ENCODE peak calls at places on chromosomes 3 and 15, in four cellular contexts. One of them, this sample, is unnamed. For H3K27me3 and H3K4me1, the result is how much of the 10 kb centered on the place peaks cover.

GRCh38 chr15:56936929-56937328 is 18.5 kb downstream of the TCF12 start:
- DNase-seq in Panc1: no peak
- DNase-seq in CD4-positive, alpha-beta memory T cell: no peak
- DNase-seq in left ventricle myocardium inferior: no peak
- DNase-seq in this sample: no peak

GRCh38 chr15:63971427-63971805 is 74.9 kb downstream of the DAPK2 start:
- DNase-seq in Panc1: no peak
- DNase-seq in CD4-positive, alpha-beta memory T cell: peak
- DNase-seq in left ventricle myocardium inferior: no peak
- DNase-seq in this sample: no peak

GRCh38 chr3:152719264-152719663 is 115.7 kb upstream of the P2RY1 start:
- DNase-seq in Panc1: no peak
- DNase-seq in CD4-positive, alpha-beta memory T cell: no peak
- DNase-seq in left ventricle myocardium inferior: no peak
- DNase-seq in this sample: no peak

GRCh38 chr3:124504332-124505059 is 225.8 kb upstream of the UMPS start:
- DNase-seq in Panc1: no peak
- DNase-seq in CD4-positive, alpha-beta memory T cell: no peak
- DNase-seq in left ventricle myocardium inferior: no peak
- DNase-seq in this sample: no peak

GRCh38 chr3:53168175-53168923 is 7.3 kb downstream of the PRKCD start:
- DNase-seq in Panc1: no peak
- DNase-seq in CD4-positive, alpha-beta memory T cell: no peak
- DNase-seq in left ventricle myocardium inferior: peak
- DNase-seq in this sample: no peak

GRCh38 chr15:74040115-74040850 is 42.1 kb downstream of the GOLGA6A start:
- DNase-seq in Panc1: no peak
- DNase-seq in CD4-positive, alpha-beta memory T cell: no peak
- DNase-seq in left ventricle myocardium inferior: peak
- DNase-seq in this sample: peak

GRCh38 chr3:48552111-48552911 is 4.3 kb downstream of the PFKFB4 start:
- DNase-seq in Panc1: no peak
- DNase-seq in CD4-positive, alpha-beta memory T cell: no peak
- DNase-seq in left ventricle myocardium inferior: no peak
- DNase-seq in this sample: no peak

GRCh38 chr3:37243811-37244748 is 69.7 kb upstream of the LRRFIP2 start:
- DNase-seq in Panc1: no peak
- DNase-seq in CD4-positive, alpha-beta memory T cell: peak
- DNase-seq in left ventricle myocardium inferior: peak
- DNase-seq in this sample: peak

GRCh38 chr3:65334045-65334665 is 646.4 kb upstream of the ADAMTS9 start:
- DNase-seq in Panc1: no peak
- DNase-seq in CD4-positive, alpha-beta memory T cell: no peak
- DNase-seq in left ventricle myocardium inferior: no peak
- DNase-seq in this sample: peak

GRCh38 chr15:84840741-84841429 is 23.7 kb downstream of the ALPK3 start:
- DNase-seq in Panc1: peak
- DNase-seq in CD4-positive, alpha-beta memory T cell: no peak
- DNase-seq in left ventricle myocardium inferior: peak
- DNase-seq in this sample: peak

GRCh38 chr15:74954515-74954914 is 2.1 kb downstream of the RPP25 start:
- DNase-seq in Panc1: no peak
- DNase-seq in CD4-positive, alpha-beta memory T cell: no peak
- DNase-seq in left ventricle myocardium inferior: peak
- DNase-seq in this sample: peak

GRCh38 chr15:48913141-48913540 is 35.2 kb downstream of the EID1 start:
- DNase-seq in Panc1: no peak
- DNase-seq in CD4-positive, alpha-beta memory T cell: no peak
- DNase-seq in left ventricle myocardium inferior: no peak
- DNase-seq in this sample: no peak

GRCh38 chr15:87118424-87118823 is 1038.8 kb downstream of the AGBL1 start:
- DNase-seq in Panc1: no peak
- DNase-seq in CD4-positive, alpha-beta memory T cell: no peak
- DNase-seq in left ventricle myocardium inferior: no peak
- DNase-seq in this sample: no peak

GRCh38 chr3:31531465-31531991 is 1.2 kb upstream of the STT3B start:
- DNase-seq in Panc1: no peak
- DNase-seq in CD4-positive, alpha-beta memory T cell: no peak
- DNase-seq in left ventricle myocardium inferior: no peak
- DNase-seq in this sample: no peak

GRCh38 chr3:141333796-141334626 is 34.3 kb upstream of the ZBTB38 start:
- DNase-seq in Panc1: no peak
- DNase-seq in CD4-positive, alpha-beta memory T cell: no peak
- DNase-seq in left ventricle myocardium inferior: no peak
- DNase-seq in this sample: no peak

GRCh38 chr15:99416191-99417188 is 149.3 kb upstream of the MEF2A start:
- DNase-seq in Panc1: no peak
- DNase-seq in CD4-positive, alpha-beta memory T cell: no peak
- DNase-seq in left ventricle myocardium inferior: no peak
- DNase-seq in this sample: no peak

GRCh38 chr3:64161481-64161952 is 63.7 kb downstream of the PRICKLE2 start:
- DNase-seq in Panc1: no peak
- DNase-seq in CD4-positive, alpha-beta memory T cell: no peak
- DNase-seq in left ventricle myocardium inferior: no peak
- DNase-seq in this sample: no peak

GRCh38 chr15:71581406-71581930 is 228.9 kb upstream of the NR2E3 start:
- DNase-seq in Panc1: no peak
- DNase-seq in CD4-positive, alpha-beta memory T cell: no peak
- DNase-seq in left ventricle myocardium inferior: no peak
- DNase-seq in this sample: no peak

GRCh38 chr3:51830986-51831385 is 30.4 kb upstream of the IQCF2 start:
- DNase-seq in Panc1: no peak
- DNase-seq in CD4-positive, alpha-beta memory T cell: no peak
- DNase-seq in left ventricle myocardium inferior: no peak
- DNase-seq in this sample: no peak

GRCh38 chr3:24185738-24186384 is 240.8 kb downstream of the NR1D2 start:
- DNase-seq in Panc1: peak
- DNase-seq in CD4-positive, alpha-beta memory T cell: no peak
- DNase-seq in left ventricle myocardium inferior: no peak
- DNase-seq in this sample: peak

GRCh38 chr3:120182613-120183524 is 88.6 kb upstream of the GSK3B start:
- DNase-seq in Panc1: no peak
- DNase-seq in CD4-positive, alpha-beta memory T cell: no peak
- DNase-seq in left ventricle myocardium inferior: no peak
- DNase-seq in this sample: no peak

GRCh38 chr15:29765234-29765841 is 56.9 kb downstream of the TJP1 start:
- DNase-seq in Panc1: no peak
- DNase-seq in CD4-positive, alpha-beta memory T cell: no peak
- DNase-seq in left ventricle myocardium inferior: no peak
- DNase-seq in this sample: no peak

GRCh38 chr3:35505181-35505580 is 134.1 kb upstream of the ARPP21 start:
- DNase-seq in Panc1: no peak
- DNase-seq in CD4-positive, alpha-beta memory T cell: peak
- DNase-seq in left ventricle myocardium inferior: no peak
- DNase-seq in this sample: no peak

GRCh38 chr15:100531823-100532222 is 3.1 kb upstream of the CERS3 start:
- DNase-seq in Panc1: no peak
- DNase-seq in CD4-positive, alpha-beta memory T cell: no peak
- DNase-seq in left ventricle myocardium inferior: no peak
- DNase-seq in this sample: no peak

GRCh38 chr15:65338366-65338765 is 33.9 kb downstream of the RNU5B-1 start:
- DNase-seq in Panc1: no peak
- DNase-seq in CD4-positive, alpha-beta memory T cell: no peak
- DNase-seq in left ventricle myocardium inferior: no peak
- DNase-seq in this sample: no peak

GRCh38 chr15:65337436-65338070 is 33.1 kb downstream of the RNU5B-1 start:
- DNase-seq in Panc1: no peak
- DNase-seq in CD4-positive, alpha-beta memory T cell: no peak
- DNase-seq in left ventricle myocardium inferior: no peak
- DNase-seq in this sample: no peak

GRCh38 chr15:65336369-65336766 is 31.9 kb downstream of the RNU5B-1 start:
- DNase-seq in Panc1: no peak
- DNase-seq in CD4-positive, alpha-beta memory T cell: no peak
- DNase-seq in left ventricle myocardium inferior: no peak
- DNase-seq in this sample: no peak

GRCh38 chr15:65335278-65336055 is 31.0 kb downstream of the RNU5B-1 start:
- DNase-seq in Panc1: no peak
- DNase-seq in CD4-positive, alpha-beta memory T cell: no peak
- DNase-seq in left ventricle myocardium inferior: no peak
- DNase-seq in this sample: no peak

DNA sequence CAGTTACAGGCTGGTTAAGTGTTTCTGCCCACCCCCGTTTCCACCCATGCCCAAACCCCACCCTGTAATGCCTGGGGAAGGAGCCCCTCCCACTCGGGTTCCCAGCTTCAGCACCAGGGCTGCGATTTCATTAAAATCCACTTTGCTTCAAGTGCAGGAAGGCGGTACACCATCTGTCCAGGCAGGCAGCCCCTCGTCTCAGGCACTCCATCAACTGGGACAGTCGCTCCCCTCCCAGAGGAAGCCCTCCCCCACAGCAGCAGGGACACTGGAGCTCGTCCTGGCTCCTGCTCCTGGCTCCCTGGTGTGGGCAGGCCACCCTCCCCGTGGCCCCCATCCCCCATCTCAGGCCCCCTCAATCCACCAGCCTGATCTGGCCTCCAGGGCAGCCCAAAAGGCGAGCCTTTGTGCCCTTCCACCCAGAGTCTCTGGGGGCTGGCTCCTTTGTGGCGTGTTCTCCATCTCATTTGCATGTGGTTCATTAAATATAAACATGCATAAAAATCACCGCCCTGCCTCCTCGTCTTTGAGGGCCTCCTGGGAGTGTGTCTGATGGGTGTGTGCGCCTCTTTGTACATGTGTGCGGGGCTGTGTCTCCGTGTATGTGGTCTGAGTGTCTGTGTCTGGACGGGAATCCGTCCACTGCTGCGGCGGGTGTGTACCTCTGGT is 32.4 kb downstream of the RNU5B-1 start:
- DNase-seq in Panc1: no peak
- DNase-seq in CD4-positive, alpha-beta memory T cell: no peak
- DNase-seq in left ventricle myocardium inferior: no peak
- DNase-seq in this sample: no peak
- H3K27me3 ChIP-seq in Panc1: under half
- H3K27me3 ChIP-seq in CD4-positive, alpha-beta memory T cell: under half
- H3K27me3 ChIP-seq in left ventricle myocardium inferior: under half
- H3K27me3 ChIP-seq in this sample: under half

DNA sequence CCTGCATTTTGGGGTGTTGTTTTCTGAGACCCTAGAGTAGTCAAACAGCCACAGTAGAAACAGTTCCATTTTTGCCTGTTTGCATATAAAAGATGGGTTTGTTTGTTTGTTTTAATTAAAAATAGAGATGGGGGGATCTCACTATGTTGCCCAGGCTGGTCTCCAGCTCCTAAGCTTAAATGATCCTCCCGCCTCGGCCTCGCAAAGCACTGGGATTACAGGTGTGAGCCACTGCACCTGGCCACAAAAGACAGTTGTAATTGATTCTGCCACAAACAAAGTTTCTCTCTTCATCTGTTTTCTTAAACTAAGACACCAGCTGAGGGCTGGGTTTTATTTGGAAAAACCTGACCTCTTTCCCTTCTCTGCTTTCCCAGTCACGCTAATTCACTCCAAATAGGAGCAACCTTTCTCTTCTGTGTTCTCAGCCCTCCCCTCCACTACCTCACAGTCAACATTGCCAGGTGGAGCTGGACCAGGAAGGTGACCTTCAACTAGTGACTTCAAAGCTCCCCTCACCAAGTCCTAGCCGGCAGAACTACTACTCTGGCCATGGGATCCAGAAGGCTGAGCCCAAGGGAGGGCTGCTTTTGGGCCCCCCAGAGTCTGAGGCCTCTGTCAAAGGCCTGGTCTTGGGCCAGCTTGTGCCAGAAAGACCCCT is 1.5 kb upstream of the IDH2 start:
- DNase-seq in Panc1: no peak
- DNase-seq in CD4-positive, alpha-beta memory T cell: no peak
- DNase-seq in left ventricle myocardium inferior: no peak
- DNase-seq in this sample: no peak
- H3K4me1 ChIP-seq in Panc1: half or more
- H3K4me1 ChIP-seq in CD4-positive, alpha-beta memory T cell: under half
- H3K4me1 ChIP-seq in left ventricle myocardium inferior: half or more
- H3K4me1 ChIP-seq in this sample: under half

GRCh38 chr15:52288986-52289385 is 6.6 kb downstream of the MYO5C start:
- DNase-seq in Panc1: no peak
- DNase-seq in CD4-positive, alpha-beta memory T cell: no peak
- DNase-seq in left ventricle myocardium inferior: no peak
- DNase-seq in this sample: no peak
- H3K27ac ChIP-seq in Panc1: peak
- H3K27ac ChIP-seq in CD4-positive, alpha-beta memory T cell: no peak
- H3K27ac ChIP-seq in left ventricle myocardium inferior: peak
- H3K27ac ChIP-seq in this sample: no peak

DNA sequence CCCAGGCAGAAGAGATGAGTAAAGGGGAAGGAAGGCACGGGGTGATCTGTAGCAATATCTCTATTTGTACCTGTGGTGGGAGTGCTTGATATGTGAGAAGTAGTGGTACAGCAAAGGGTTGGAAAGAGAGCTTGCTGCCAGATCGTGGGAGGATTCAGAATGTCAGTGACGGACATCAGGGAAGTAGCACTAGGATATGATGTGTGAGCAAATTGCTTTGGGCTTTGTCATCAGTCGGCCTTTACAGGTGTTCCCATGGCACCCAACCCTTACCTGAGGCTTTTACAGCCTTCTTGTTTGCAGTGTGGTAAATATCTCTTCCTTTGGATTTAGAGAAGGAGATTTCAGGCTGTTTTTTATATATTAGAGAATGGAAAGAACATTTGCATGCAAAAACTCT is 29.8 kb downstream of the IL1RAP start:
- DNase-seq in Panc1: no peak
- DNase-seq in CD4-positive, alpha-beta memory T cell: no peak
- DNase-seq in left ventricle myocardium inferior: no peak
- DNase-seq in this sample: no peak
- H3K27me3 ChIP-seq in Panc1: under half
- H3K27me3 ChIP-seq in CD4-positive, alpha-beta memory T cell: under half
- H3K27me3 ChIP-seq in left ventricle myocardium inferior: under half
- H3K27me3 ChIP-seq in this sample: under half

DNA sequence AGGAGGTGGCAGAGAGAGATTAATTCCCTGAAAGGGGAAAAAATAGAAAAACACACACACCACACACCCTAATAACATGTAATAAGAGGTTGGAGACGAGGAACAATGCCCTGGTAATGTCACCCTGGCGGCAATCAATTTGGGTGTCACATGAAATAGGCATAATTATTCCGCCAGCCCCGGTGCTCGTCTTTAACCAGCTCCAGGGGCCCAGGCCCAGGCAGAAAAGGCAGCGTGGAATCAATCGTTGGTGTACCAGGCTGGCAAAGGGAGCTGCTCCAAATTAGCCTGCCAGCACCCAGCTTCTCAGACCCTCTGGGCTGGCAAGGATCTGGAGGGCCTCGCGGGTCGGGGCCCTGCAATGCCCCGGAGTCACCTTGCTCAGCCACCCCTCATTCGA is 5.6 kb downstream of the LINGO1 start:
- DNase-seq in Panc1: no peak
- DNase-seq in CD4-positive, alpha-beta memory T cell: no peak
- DNase-seq in left ventricle myocardium inferior: no peak
- DNase-seq in this sample: no peak
- H3K4me1 ChIP-seq in Panc1: under half
- H3K4me1 ChIP-seq in CD4-positive, alpha-beta memory T cell: under half
- H3K4me1 ChIP-seq in left ventricle myocardium inferior: under half
- H3K4me1 ChIP-seq in this sample: under half

GRCh38 chr3:146164506-146164905 is 3.5 kb upstream of the PLOD2 start:
- DNase-seq in Panc1: no peak
- DNase-seq in CD4-positive, alpha-beta memory T cell: no peak
- DNase-seq in left ventricle myocardium inferior: no peak
- DNase-seq in this sample: no peak
- H3K27ac ChIP-seq in Panc1: peak
- H3K27ac ChIP-seq in CD4-positive, alpha-beta memory T cell: no peak
- H3K27ac ChIP-seq in left ventricle myocardium inferior: peak
- H3K27ac ChIP-seq in this sample: peak

This sample was measured in uterus.